ENCODE peak calls at places on chromosomes 6 and 20, in four cellular contexts. One of them, this sample, is unnamed.

GRCh38 chr20:38331245-38331644 is 15.0 kb upstream of the LBP start:
- DNase-seq in progenitor cell of endocrine pancreas: no peak
- DNase-seq in HepG2: no peak
- DNase-seq in HCT116: no peak
- DNase-seq in this sample: no peak

GRCh38 chr6:118571121-118571520 is 23.0 kb downstream of the PLN start:
- DNase-seq in progenitor cell of endocrine pancreas: no peak
- DNase-seq in HCT116: no peak
- DNase-seq in HepG2: no peak
- DNase-seq in this sample: no peak

GRCh38 chr20:44460795-44461141 is 14.9 kb upstream of the TTPAL start:
- DNase-seq in HepG2: peak; percentile 73
- DNase-seq in progenitor cell of endocrine pancreas: no peak
- DNase-seq in HCT116: peak; percentile 31
- DNase-seq in this sample: no peak

GRCh38 chr6:134379086-134379485 is 61.2 kb upstream of the SGK1 start:
- DNase-seq in progenitor cell of endocrine pancreas: peak; percentile 59
- DNase-seq in HCT116: peak; percentile 73
- DNase-seq in HepG2: no peak
- DNase-seq in this sample: no peak

GRCh38 chr6:26411751-26412150 is 9.7 kb downstream of the BTN3A1 start:
- DNase-seq in HepG2: no peak
- DNase-seq in progenitor cell of endocrine pancreas: no peak
- DNase-seq in HCT116: no peak
- DNase-seq in this sample: no peak

GRCh38 chr20:63768591-63769515 is 29.3 kb downstream of the SLC2A4RG start:
- DNase-seq in HCT116: no peak
- DNase-seq in HepG2: no peak
- DNase-seq in progenitor cell of endocrine pancreas: no peak
- DNase-seq in this sample: no peak

GRCh38 chr6:17816921-17817611 is 110.3 kb upstream of the NUP153 start:
- DNase-seq in HepG2: peak; percentile 75
- DNase-seq in HCT116: no peak
- DNase-seq in progenitor cell of endocrine pancreas: no peak
- DNase-seq in this sample: no peak

GRCh38 chr6:117440558-117441525 is 15.1 kb upstream of the ROS1 start:
- DNase-seq in HepG2: no peak
- DNase-seq in progenitor cell of endocrine pancreas: no peak
- DNase-seq in HCT116: no peak
- DNase-seq in this sample: no peak

GRCh38 chr6:143059616-143060353 is 904 bp upstream of the AIG1 start:
- DNase-seq in progenitor cell of endocrine pancreas: no peak
- DNase-seq in HCT116: peak; percentile 62
- DNase-seq in HepG2: peak; percentile 97
- DNase-seq in this sample: peak; percentile 11

GRCh38 chr6:43355862-43356590 is 13.4 kb downstream of the ZNF318 start:
- DNase-seq in HepG2: peak; percentile 64
- DNase-seq in HCT116: no peak
- DNase-seq in progenitor cell of endocrine pancreas: no peak
- DNase-seq in this sample: no peak

GRCh38 chr20:15802020-15802419 is 771.2 kb downstream of the KIF16B start:
- DNase-seq in HCT116: no peak
- DNase-seq in HepG2: no peak
- DNase-seq in progenitor cell of endocrine pancreas: no peak
- DNase-seq in this sample: no peak

GRCh38 chr6:156687875-156688549 is 89.2 kb upstream of the ARID1B start:
- DNase-seq in progenitor cell of endocrine pancreas: no peak
- DNase-seq in HepG2: no peak
- DNase-seq in HCT116: peak; percentile 10
- DNase-seq in this sample: peak; percentile 18

GRCh38 chr20:38012332-38012731 is 20.9 kb downstream of the TTI1 start:
- DNase-seq in HepG2: no peak
- DNase-seq in HCT116: no peak
- DNase-seq in progenitor cell of endocrine pancreas: no peak
- DNase-seq in this sample: no peak

GRCh38 chr6:143674466-143675114 is 3.2 kb upstream of the PHACTR2 start:
- DNase-seq in HCT116: no peak
- DNase-seq in HepG2: peak; percentile 49
- DNase-seq in progenitor cell of endocrine pancreas: no peak
- DNase-seq in this sample: no peak

GRCh38 chr20:56343861-56344381 is 14.9 kb upstream of the FAM210B start:
- DNase-seq in HepG2: no peak
- DNase-seq in HCT116: no peak
- DNase-seq in progenitor cell of endocrine pancreas: peak; percentile 61
- DNase-seq in this sample: no peak

GRCh38 chr6:111276736-111277135 is 189.4 kb downstream of the SLC16A10 start:
- DNase-seq in HCT116: no peak
- DNase-seq in HepG2: no peak
- DNase-seq in progenitor cell of endocrine pancreas: no peak
- DNase-seq in this sample: no peak

GRCh38 chr6:34318492-34319470 is 70.0 kb upstream of the SMIM29 start:
- DNase-seq in HepG2: no peak
- DNase-seq in progenitor cell of endocrine pancreas: no peak
- DNase-seq in HCT116: no peak
- DNase-seq in this sample: no peak

GRCh38 chr20:7926767-7927166 is 13.5 kb downstream of the HAO1 start:
- DNase-seq in HCT116: peak; percentile 12
- DNase-seq in progenitor cell of endocrine pancreas: no peak
- DNase-seq in HepG2: peak; percentile 23
- DNase-seq in this sample: no peak

GRCh38 chr20:43102394-43102793 is 87.3 kb downstream of the PTPRT start:
- DNase-seq in progenitor cell of endocrine pancreas: no peak
- DNase-seq in HCT116: no peak
- DNase-seq in HepG2: no peak
- DNase-seq in this sample: no peak

GRCh38 chr20:41833739-41834138 is 215.6 kb upstream of the CHD6 start:
- DNase-seq in progenitor cell of endocrine pancreas: no peak
- DNase-seq in HCT116: no peak
- DNase-seq in HepG2: no peak
- DNase-seq in this sample: no peak

GRCh38 chr20:36544134-36545018 is 3.1 kb downstream of the MYL9 start:
- DNase-seq in progenitor cell of endocrine pancreas: no peak
- DNase-seq in HepG2: no peak
- DNase-seq in HCT116: no peak
- DNase-seq in this sample: peak; percentile 68

GRCh38 chr20:20566523-20566922 is 145.9 kb downstream of the RALGAPA2 start:
- DNase-seq in HCT116: no peak
- DNase-seq in progenitor cell of endocrine pancreas: no peak
- DNase-seq in HepG2: no peak
- DNase-seq in this sample: no peak

GRCh38 chr6:7051780-7052440 is 55.9 kb upstream of the RREB1 start:
- DNase-seq in HepG2: no peak
- DNase-seq in progenitor cell of endocrine pancreas: peak; percentile 55
- DNase-seq in HCT116: no peak
- DNase-seq in this sample: peak; percentile 40

GRCh38 chr6:124961784-124962611 is at the start of gene RNF217:
- DNase-seq in HCT116: no peak
- DNase-seq in progenitor cell of endocrine pancreas: peak; percentile 62
- DNase-seq in HepG2: no peak
- DNase-seq in this sample: peak; percentile 28

GRCh38 chr6:166440106-166440505 is 57.4 kb upstream of the MPC1 start:
- DNase-seq in progenitor cell of endocrine pancreas: no peak
- DNase-seq in HCT116: no peak
- DNase-seq in HepG2: no peak
- DNase-seq in this sample: no peak

GRCh38 chr6:38149526-38149925 is 330.0 kb downstream of the ZFAND3 start:
- DNase-seq in HepG2: no peak
- DNase-seq in HCT116: no peak
- DNase-seq in progenitor cell of endocrine pancreas: no peak
- DNase-seq in this sample: no peak

GRCh38 chr6:33314515-33314942 is 651 bp upstream of the TAPBP start:
- DNase-seq in HCT116: no peak
- DNase-seq in progenitor cell of endocrine pancreas: no peak
- DNase-seq in HepG2: peak; percentile 80
- DNase-seq in this sample: peak; percentile 35

GRCh38 chr20:62066983-62067433 is 1.3 kb upstream of the TAF4 start:
- DNase-seq in HepG2: peak; percentile 94
- DNase-seq in HCT116: no peak
- DNase-seq in progenitor cell of endocrine pancreas: no peak
- DNase-seq in this sample: no peak

GRCh38 chr6:161459008-161459407 is 185.1 kb upstream of the AGPAT4 start:
- DNase-seq in HepG2: no peak
- DNase-seq in HCT116: no peak
- DNase-seq in progenitor cell of endocrine pancreas: no peak
- DNase-seq in this sample: no peak

GRCh38 chr20:17421493-17421892 is 109.7 kb downstream of the BFSP1 start:
- DNase-seq in HCT116: no peak
- DNase-seq in progenitor cell of endocrine pancreas: no peak
- DNase-seq in HepG2: no peak
- DNase-seq in this sample: no peak

GRCh38 chr6:84183430-84183829 is 44.0 kb downstream of the CEP162 start:
- DNase-seq in HCT116: no peak
- DNase-seq in progenitor cell of endocrine pancreas: no peak
- DNase-seq in HepG2: no peak
- DNase-seq in this sample: no peak